ENCODE peak calls at places on chromosomes 16 and 17, in seven cellular contexts. F is HepG2, W is HCT116, V is H1, G is SK-N-SH, Z is K562, I is GM12878. E is an unnamed sample.

GRCh38 chr16:76777721-76778120 is 413.3 kb upstream of the MON1B start:
- DNase-seq in W (no peak), I (no peak), V (no peak), Z (no peak), F (no peak), G (no peak), E (no peak)

GRCh38 chr17:66951605-66951953 is 12.9 kb upstream of the CACNG4 start:
- DNase-seq in Z (no peak), V (no peak), G (no peak), I (no peak), W (no peak), F (no peak), E (peak)

GRCh38 chr16:81846105-81846504 is 67.0 kb downstream of the PLCG2 start:
- DNase-seq in I (no peak), V (no peak), F (no peak), G (no peak), Z (no peak), W (no peak), E (no peak)

GRCh38 chr16:59021751-59022150 is 287.6 kb upstream of the GOT2 start:
- DNase-seq in W (no peak), G (no peak), F (no peak), I (no peak), Z (no peak), V (no peak), E (no peak)

GRCh38 chr16:72191551-72191950 is 19.6 kb upstream of the PMFBP1 start:
- DNase-seq in Z (no peak), W (no peak), V (no peak), I (no peak), G (no peak), F (no peak), E (no peak)

GRCh38 chr17:1227917-1228751 is 42.1 kb upstream of the BHLHA9 start:
- DNase-seq in Z (no peak), G (no peak), W (no peak), I (peak), V (peak), F (no peak), E (no peak)

GRCh38 chr16:77402672-77403071 is 32.2 kb downstream of the ADAMTS18 start:
- DNase-seq in Z (no peak), G (no peak), I (no peak), W (no peak), V (no peak), F (no peak), E (no peak)

GRCh38 chr16:85888405-85889331 is 10.3 kb upstream of the IRF8 start:
- DNase-seq in W (no peak), V (no peak), F (peak), Z (no peak), I (peak), G (no peak), E (no peak)

GRCh38 chr17:61294286-61294685 is 105.4 kb upstream of the TBX2 start:
- DNase-seq in W (no peak), V (no peak), I (no peak), Z (no peak), F (no peak), G (no peak), E (no peak)

GRCh38 chr16:58127033-58127556 is 2.1 kb downstream of the CFAP20 start:
- DNase-seq in Z (no peak), I (no peak), F (peak), G (no peak), W (no peak), V (no peak), E (peak)

GRCh38 chr17:4324463-4324862 is 42.0 kb downstream of the UBE2G1 start:
- DNase-seq in W (no peak), F (no peak), I (no peak), G (no peak), Z (no peak), V (no peak), E (no peak)

GRCh38 chr16:14194706-14195105 is 123.6 kb downstream of the MRTFB start:
- DNase-seq in G (no peak), I (no peak), W (no peak), Z (no peak), V (no peak), F (no peak), E (no peak)

GRCh38 chr17:43314582-43314981 is 80.8 kb upstream of the RNU2-1 start:
- DNase-seq in G (no peak), V (peak), I (no peak), Z (no peak), W (no peak), F (no peak), E (no peak)

GRCh38 chr16:85170066-85171003 is 58.1 kb upstream of the CIBAR2 start:
- DNase-seq in Z (peak), V (no peak), G (peak), F (no peak), W (no peak), I (no peak), E (no peak)

GRCh38 chr16:54048994-54049929 is 237.3 kb downstream of the IRX3 start:
- DNase-seq in Z (no peak), I (no peak), V (peak), G (peak), F (no peak), W (no peak), E (no peak)

GRCh38 chr17:59424331-59424730 is 92.9 kb downstream of the YPEL2 start:
- DNase-seq in G (no peak), V (no peak), W (no peak), Z (no peak), I (no peak), F (no peak), E (no peak)

GRCh38 chr17:59423137-59423703 is 91.8 kb downstream of the YPEL2 start:
- DNase-seq in W (peak), G (no peak), I (no peak), F (peak), V (no peak), Z (peak), E (no peak)

GRCh38 chr17:59425085-59425901 is 93.8 kb downstream of the YPEL2 start:
- DNase-seq in V (no peak), F (no peak), I (no peak), Z (no peak), G (peak), W (no peak), E (no peak)

GRCh38 chr17:59426031-59426430 is 94.6 kb downstream of the YPEL2 start:
- DNase-seq in Z (no peak), G (no peak), I (no peak), F (no peak), V (no peak), W (no peak), E (no peak)

DNA sequence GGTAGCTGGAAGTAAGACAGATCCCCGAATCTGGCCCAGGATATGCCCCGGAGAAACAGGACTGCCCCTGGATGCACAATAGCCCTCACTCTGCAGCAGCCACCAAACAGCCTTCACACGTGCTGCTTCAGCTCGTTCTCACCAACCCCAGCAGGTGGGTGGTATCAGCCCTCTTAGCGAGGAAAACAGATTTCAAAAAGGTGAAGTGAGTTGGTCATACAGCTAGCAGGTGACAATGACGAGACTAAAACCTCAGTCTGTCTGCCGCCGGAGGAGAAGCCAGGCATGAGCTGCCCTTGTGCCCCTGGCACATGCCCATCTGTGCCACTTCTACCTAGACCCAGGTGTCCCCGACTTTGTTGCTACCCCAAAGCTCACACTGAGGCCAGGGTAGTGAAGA is 92.4 kb downstream of the YPEL2 start:
- DNase-seq in G (no peak), I (no peak), F (no peak), V (no peak), Z (no peak), W (no peak), E (no peak)
- TF ChIP-seq JUND in G (no peak), I (no peak), F (no peak), V (no peak), Z (no peak), W (no peak), E (no peak)

DNA sequence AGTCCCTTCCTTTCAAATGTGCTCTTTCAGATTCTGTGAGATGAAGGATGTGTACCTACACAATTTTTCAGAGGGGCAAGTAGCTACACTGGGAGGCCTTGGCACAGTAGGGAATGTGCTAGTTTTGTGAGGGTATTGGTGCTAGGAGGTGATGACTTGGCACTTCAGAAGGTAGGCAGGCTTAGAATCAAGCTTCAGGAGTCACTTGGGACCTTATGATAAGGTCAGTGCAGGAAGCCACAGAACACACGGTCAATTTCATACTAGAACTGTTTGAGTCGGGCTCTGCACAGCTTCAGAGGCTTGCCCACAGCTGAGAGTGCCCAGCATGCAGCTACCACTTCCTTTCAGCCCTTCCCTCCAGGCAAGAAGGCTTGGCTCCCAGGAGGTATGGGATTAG is 6.1 kb downstream of the CMTM1 start:
- DNase-seq in Z (no peak), I (no peak), G (no peak), F (no peak), V (no peak), W (no peak), E (no peak)
- TF ChIP-seq JUND in Z (no peak), I (no peak), G (no peak), F (no peak), V (no peak), W (no peak), E (no peak)

GRCh38 chr17:70321388-70321787 is 152.1 kb downstream of the KCNJ2 start:
- DNase-seq in V (no peak), I (no peak), W (no peak), Z (no peak), G (no peak), F (no peak), E (no peak)

GRCh38 chr17:70320642-70321345 is 151.5 kb downstream of the KCNJ2 start:
- DNase-seq in I (no peak), W (no peak), V (no peak), Z (no peak), F (no peak), G (peak), E (no peak)

GRCh38 chr17:70319516-70319915 is 150.2 kb downstream of the KCNJ2 start:
- DNase-seq in V (no peak), F (no peak), G (no peak), I (no peak), Z (no peak), W (no peak), E (no peak)

GRCh38 chr17:70324031-70324430 is 154.7 kb downstream of the KCNJ2 start:
- DNase-seq in Z (no peak), V (no peak), W (no peak), G (no peak), I (no peak), F (no peak), E (no peak)

GRCh38 chr17:70323269-70323668 is 153.9 kb downstream of the KCNJ2 start:
- DNase-seq in G (no peak), W (no peak), I (no peak), F (no peak), Z (no peak), V (no peak), E (no peak)
- TF ChIP-seq JUND in G (no peak), W (no peak), I (no peak), F (no peak), Z (no peak), V (no peak), E (no peak)

DNA sequence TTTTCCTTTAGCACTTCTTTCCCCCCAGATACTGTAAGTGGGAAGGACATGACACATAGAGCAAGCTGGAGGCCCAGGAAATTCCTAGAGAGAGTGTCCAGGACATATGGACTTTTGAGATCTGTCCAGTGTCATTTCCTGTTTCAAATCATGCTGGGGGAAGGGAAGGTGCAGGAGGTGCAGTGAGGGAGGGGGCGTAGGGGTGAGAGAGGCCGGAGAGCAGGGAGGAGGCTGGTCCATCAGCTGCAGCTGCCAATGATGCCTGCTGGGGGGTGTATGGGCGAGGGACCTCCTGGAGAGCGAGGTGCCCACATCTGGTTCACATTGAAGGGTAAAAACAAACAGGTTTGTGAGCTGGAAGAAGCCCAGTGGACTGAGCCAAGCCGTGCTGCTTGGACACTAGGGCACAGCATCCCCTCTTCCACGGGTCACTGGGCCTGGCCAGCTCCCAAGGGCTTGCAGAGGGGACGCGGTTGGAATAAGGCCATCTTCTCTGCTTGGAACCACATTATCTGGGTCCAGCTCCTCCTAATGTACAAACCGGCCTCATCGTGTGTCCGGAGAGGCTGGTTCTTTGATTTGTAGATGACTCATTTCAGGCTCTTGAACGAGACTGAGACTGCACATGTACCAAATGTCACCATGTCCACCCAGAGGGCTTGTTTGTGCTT is 70.4 kb upstream of the SMURF2 start:
- DNase-seq in V (no peak), I (no peak), F (peak), Z (peak), W (no peak), G (peak), E (no peak)
- TF ChIP-seq JUND in V (no peak), I (no peak), F (no peak), Z (no peak), W (peak), G (peak), E (no peak)

DNA sequence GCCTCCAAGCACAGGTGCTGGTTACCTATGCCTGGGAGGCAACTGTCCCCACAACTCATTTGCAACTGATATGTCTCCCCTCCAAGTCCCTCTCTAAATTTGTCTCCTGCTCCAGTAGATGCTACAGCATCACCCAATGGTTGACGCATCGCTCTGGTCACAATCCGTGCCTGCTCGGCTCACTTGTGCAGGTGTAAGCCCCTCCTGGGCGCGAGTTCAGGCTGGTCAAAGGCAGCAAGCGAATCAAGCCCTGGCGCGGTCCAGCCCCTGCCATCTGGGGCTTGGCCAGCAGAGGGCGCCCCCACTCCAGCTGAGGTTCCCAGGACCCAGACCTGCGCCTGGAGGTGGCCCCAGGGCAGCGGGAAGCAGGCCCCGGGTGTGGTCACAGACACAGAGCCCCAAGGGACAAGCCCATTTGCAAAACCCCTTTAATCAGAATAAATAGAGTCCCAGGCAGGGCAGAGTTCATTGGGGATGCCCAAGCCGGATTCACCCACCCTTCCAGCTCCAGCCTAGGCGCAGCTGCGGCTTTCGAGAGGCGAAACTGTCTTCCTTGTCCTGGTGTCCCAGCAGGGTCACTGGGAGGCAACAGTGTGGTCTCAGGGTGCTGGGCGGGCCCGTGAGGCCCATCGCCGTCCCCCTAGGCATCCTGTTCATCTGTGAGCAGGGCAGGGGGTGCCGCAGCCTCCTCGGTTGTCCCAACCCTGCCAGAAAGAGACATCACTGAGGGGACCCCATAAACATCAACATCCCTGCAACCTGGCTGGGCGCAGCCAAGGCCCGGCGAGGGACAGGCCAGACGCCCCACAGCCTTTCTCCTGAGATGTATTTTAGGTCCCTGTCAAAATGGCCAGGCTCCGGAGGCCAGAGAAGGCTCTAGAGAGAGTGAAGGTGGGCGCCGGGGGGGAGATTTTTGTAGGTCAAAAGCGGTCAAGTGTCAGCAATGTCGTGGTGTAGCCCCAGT is 15.8 kb downstream of the TMC6 start:
- DNase-seq in V (peak), G (peak), Z (peak), F (peak), W (peak), I (no peak), E (peak)
- TF ChIP-seq JUND in V (peak), G (no peak), Z (no peak), F (no peak), W (no peak), I (no peak), E (no peak)

E was measured in T47D.